ENCODE peak calls at places on chromosomes 13 and 19, in nine cellular contexts. M is spleen, L is left ventricle myocardium inferior, S is MM.1S, I is Peyer's patch, Z is uterus, X is neural progenitor cell, D is hepatocyte, J is heart left ventricle. E is an unnamed sample.

GRCh38 chr19:45249261-45250033 is 1.6 kb upstream of the MARK4 start:
- DNase-seq in M (no peak), S (no peak), J (no peak), I (no peak), X (no peak), L (no peak), D (no peak), Z (no peak), E (no peak)

GRCh38 chr13:76764429-76764828 is 121.8 kb downstream of the KCTD12 start:
- DNase-seq in M (peak; percentile 58), J (peak; percentile 78), S (no peak), D (no peak), I (no peak), L (peak; percentile 67), X (no peak), Z (peak; percentile 32), E (no peak)

GRCh38 chr13:48304132-48304876 is 753 bp downstream of the RB1 start:
- DNase-seq in S (peak; percentile 31), X (peak; percentile 59), I (peak; percentile 78), D (peak; percentile 58), L (peak; percentile 36), M (peak; percentile 81), Z (peak; percentile 38), J (peak; percentile 47), E (peak; percentile 71)

GRCh38 chr19:8566855-8567254 is 10.4 kb downstream of the MYO1F start:
- DNase-seq in L (no peak), Z (no peak), S (no peak), I (no peak), M (no peak), X (no peak), D (no peak), J (no peak), E (no peak)

GRCh38 chr13:40589285-40590109 is 76.9 kb downstream of the FOXO1 start:
- DNase-seq in M (no peak), I (peak; percentile 74), D (no peak), L (no peak), S (peak; percentile 40), J (peak; percentile 56), X (peak; percentile 38), Z (no peak), E (peak; percentile 79)

GRCh38 chr13:72061613-72062012 is 194.6 kb upstream of the DACH1 start:
- DNase-seq in Z (no peak), X (no peak), J (no peak), L (no peak), M (no peak), I (no peak), S (no peak), D (no peak), E (no peak)

GRCh38 chr13:34176636-34177035 is 358.7 kb downstream of the RFC3 start:
- DNase-seq in Z (no peak), M (no peak), I (no peak), D (no peak), S (no peak), L (no peak), X (no peak), J (no peak), E (no peak)

GRCh38 chr19:53880716-53881481 is 1.1 kb upstream of the PRKCG start:
- DNase-seq in S (no peak), X (peak; percentile 28), M (no peak), J (no peak), I (no peak), Z (no peak), D (no peak), L (no peak), E (no peak)

GRCh38 chr19:55472463-55472862 is 4.0 kb upstream of the ZNF628 start:
- DNase-seq in X (no peak), D (no peak), M (no peak), L (no peak), S (no peak), Z (no peak), I (no peak), J (no peak), E (no peak)

GRCh38 chr13:114142640-114143490 is 10.4 kb upstream of the RASA3 start:
- DNase-seq in I (peak; percentile 87), M (peak; percentile 92), L (no peak), D (no peak), Z (no peak), X (no peak), J (peak; percentile 35), S (no peak), E (peak; percentile 39)

GRCh38 chr13:29457299-29457698 is 138.2 kb downstream of the SLC7A1 start:
- DNase-seq in M (no peak), L (no peak), D (no peak), J (no peak), X (no peak), Z (no peak), I (no peak), S (no peak), E (no peak)

GRCh38 chr19:37079238-37079637 is 1.0 kb downstream of the ZNF420 start:
- DNase-seq in L (no peak), S (no peak), X (peak; percentile 5), J (no peak), Z (no peak), D (no peak), I (no peak), M (no peak), E (no peak)

GRCh38 chr13:41411536-41411935 is 45.8 kb upstream of the RGCC start:
- DNase-seq in S (peak; percentile 32), X (peak; percentile 57), M (peak; percentile 54), D (peak; percentile 55), Z (no peak), I (no peak), L (no peak), J (no peak), E (no peak)

GRCh38 chr13:36412736-36413135 is 19.6 kb upstream of the CCNA1 start:
- DNase-seq in D (no peak), J (no peak), X (no peak), I (no peak), M (no peak), Z (peak; percentile 54), S (no peak), L (no peak), E (no peak)

GRCh38 chr13:42334329-42334706 is 62.4 kb downstream of the AKAP11 start:
- DNase-seq in I (no peak), M (no peak), S (peak; percentile 65), D (no peak), L (no peak), J (no peak), X (no peak), Z (no peak), E (no peak)

GRCh38 chr19:55046975-55047622 is 9.0 kb upstream of the GP6 start:
- DNase-seq in M (no peak), I (no peak), X (no peak), L (no peak), Z (no peak), S (no peak), J (no peak), D (no peak), E (no peak)

GRCh38 chr13:106391271-106391670 is 144.2 kb downstream of the EFNB2 start:
- DNase-seq in S (no peak), I (no peak), L (no peak), J (no peak), M (no peak), D (no peak), X (no peak), Z (no peak), E (no peak)

GRCh38 chr19:35783469-35784400 is 8.4 kb downstream of the ARHGAP33 start:
- DNase-seq in L (no peak), I (no peak), J (no peak), X (no peak), D (no peak), M (no peak), S (no peak), Z (no peak), E (no peak)

GRCh38 chr19:48619692-48620565 is 623 bp downstream of the SPHK2 start:
- DNase-seq in D (peak; percentile 8), I (no peak), L (no peak), S (no peak), J (no peak), M (peak; percentile 78), Z (no peak), X (no peak), E (no peak)

GRCh38 chr13:41284512-41285288 is 21.3 kb upstream of the MTRF1 start:
- DNase-seq in D (no peak), X (no peak), M (no peak), Z (no peak), S (no peak), I (no peak), L (no peak), J (no peak), E (no peak)

GRCh38 chr19:28736528-28736927 is 476.4 kb downstream of the UQCRFS1 start:
- DNase-seq in M (no peak), L (no peak), S (no peak), X (no peak), Z (no peak), J (no peak), D (no peak), I (no peak), E (no peak)
- H3K4me3 ChIP-seq in M (no peak overlapping the region), L (peak overlapping the region; percentile 39), S (peak overlapping the region; percentile 29), X (no peak overlapping the region), Z (no peak overlapping the region), J (no peak overlapping the region), D (no peak overlapping the region), I (no peak overlapping the region), E (no peak overlapping the region)

DNA sequence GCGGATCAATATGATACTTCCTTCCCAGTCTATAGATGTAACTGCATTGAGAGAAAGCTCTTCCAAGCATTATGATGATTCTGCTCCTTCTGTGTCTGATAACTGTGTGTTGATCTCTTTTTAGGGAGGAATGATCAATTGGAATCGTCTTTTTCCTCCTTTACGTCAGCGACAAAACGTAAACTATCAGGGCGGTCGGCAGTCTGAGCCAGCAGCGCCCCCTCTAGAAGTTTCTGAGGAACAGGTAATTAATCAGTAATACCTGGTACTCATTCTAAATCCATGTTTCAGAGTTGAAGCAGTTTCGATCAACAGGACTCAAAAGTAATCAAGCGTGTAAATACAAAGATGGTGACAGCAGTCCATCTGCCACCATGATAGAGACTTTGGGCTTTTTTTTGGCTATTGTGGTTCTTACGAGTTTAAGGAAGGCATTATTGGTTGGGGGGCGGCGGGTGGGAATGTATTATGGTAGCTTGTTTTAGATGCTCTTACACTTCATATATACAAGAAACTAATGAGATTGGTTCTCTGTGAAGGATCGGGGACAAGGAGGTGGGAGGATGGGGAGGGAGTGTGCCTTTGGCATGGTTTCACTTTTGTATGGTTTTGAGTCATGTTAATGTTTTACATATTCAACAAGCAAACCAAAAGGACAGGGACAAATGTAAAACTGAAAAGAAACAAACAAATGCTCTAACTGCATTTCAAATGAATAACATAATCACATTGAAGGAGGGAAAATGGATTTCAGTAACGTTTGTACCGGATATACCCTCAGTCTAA is 60.7 kb upstream of the GPR183 start:
- DNase-seq in X (no peak), L (no peak), Z (no peak), I (peak; percentile 14), D (no peak), M (no peak), S (no peak), J (no peak), E (no peak)
- TF ChIP-seq CTCF in X (peak; percentile 41), L (no peak), Z (no peak), I (no peak), D (no peak), M (no peak), S (no peak), J (no peak), E (no peak)

GRCh38 chr19:10010247-10010691 is at the start of gene COL5A3:
- DNase-seq in L (peak; percentile 76), J (peak; percentile 75), M (no peak), D (no peak), S (no peak), X (peak; percentile 69), Z (peak; percentile 76), I (no peak), E (no peak)
- H3K27me3 ChIP-seq in L (peaks cover 99% of the 10 kb centered on the region), J (peaks cover 34% of the 10 kb centered on the region), M (peaks cover 26% of the 10 kb centered on the region), D (peaks cover 42% of the 10 kb centered on the region), S (peaks cover 94% of the 10 kb centered on the region), X (peaks cover 74% of the 10 kb centered on the region), Z (no peaks in the 10 kb centered on the region), I (no peaks in the 10 kb centered on the region), E (peaks cover 5% of the 10 kb centered on the region)

GRCh38 chr13:24271611-24272451 is 37.5 kb upstream of the C1QTNF9 start:
- DNase-seq in D (peak; percentile 44), M (peak; percentile 93), Z (peak; percentile 52), I (peak; percentile 74), S (no peak), L (peak; percentile 75), J (peak; percentile 80), X (peak; percentile 30), E (peak; percentile 53)
- H3K4me3 ChIP-seq in D (no peak overlapping the region), M (peak overlapping the region; percentile 30), Z (peak overlapping the region; percentile 41), I (peak overlapping the region; percentile 46), S (no peak overlapping the region), L (peak overlapping the region; percentile 57), J (peak overlapping the region; percentile 59), X (no peak overlapping the region), E (peak overlapping the region; percentile 72)